ENCODE peak calls at places on chromosomes 6 and 20, in six cellular contexts. E, G, B, A, V and X are unnamed samples.
A peak's percentile ranks its signal among the peaks of the same experiment; 100 is the strongest.

GRCh38 chr20:22729616-22730236 is 145.4 kb upstream of the FOXA2 start:
- DNase-seq in E (no peak), G (no peak), B (no peak), A (no peak), V (no peak), X (no peak)

GRCh38 chr6:107658920-107659879 is 164.9 kb downstream of the SCML4 start:
- DNase-seq in E (no peak), G (no peak), B (no peak), A (peak; percentile 59), V (no peak), X (no peak)

GRCh38 chr20:34045294-34045693 is 51.6 kb downstream of the RALY start:
- DNase-seq in E (peak; percentile 77), G (peak; percentile 29), B (peak; percentile 54), A (no peak), V (no peak), X (peak; percentile 46)

GRCh38 chr6:9248125-9248524 is 812.8 kb upstream of the SLC35B3 start:
- DNase-seq in E (no peak), G (no peak), B (no peak), A (no peak), V (no peak), X (no peak)

GRCh38 chr6:130215526-130215925 is 7.2 kb downstream of the SAMD3 start:
- DNase-seq in E (no peak), G (no peak), B (no peak), A (no peak), V (no peak), X (no peak)

GRCh38 chr6:134064461-134064860 is 12.0 kb upstream of the SLC2A12 start:
- DNase-seq in E (no peak), G (no peak), B (no peak), A (no peak), V (no peak), X (no peak)

GRCh38 chr20:36591854-36592641 is 13.5 kb upstream of the RAB5IF start:
- DNase-seq in E (no peak), G (no peak), B (peak; percentile 46), A (no peak), V (no peak), X (peak; percentile 61)

GRCh38 chr6:163634514-163635171 is 220.1 kb downstream of the QKI start:
- DNase-seq in E (no peak), G (no peak), B (no peak), A (no peak), V (no peak), X (no peak)

GRCh38 chr6:455006-455585 is 63.5 kb downstream of the IRF4 start:
- DNase-seq in E (no peak), G (no peak), B (peak; percentile 2), A (no peak), V (no peak), X (no peak)

GRCh38 chr6:9657994-9658393 is 756.9 kb downstream of the TFAP2A start:
- DNase-seq in E (no peak), G (no peak), B (no peak), A (no peak), V (no peak), X (no peak)

GRCh38 chr6:150492507-150492906 is 107.2 kb upstream of the PLEKHG1 start:
- DNase-seq in E (no peak), G (no peak), B (no peak), A (peak; percentile 86), V (no peak), X (no peak)

GRCh38 chr6:45650527-45651135 is 272.9 kb upstream of the SUPT3H start:
- DNase-seq in E (no peak), G (no peak), B (no peak), A (no peak), V (no peak), X (no peak)

GRCh38 chr6:148749678-148750077 is 2.8 kb downstream of the UST start:
- DNase-seq in E (no peak), G (no peak), B (no peak), A (no peak), V (no peak), X (no peak)

GRCh38 chr20:35345189-35345588 is 53.0 kb upstream of the FAM83C start:
- DNase-seq in E (no peak), G (no peak), B (no peak), A (no peak), V (no peak), X (no peak)

GRCh38 chr6:37137881-37138568 is 31.9 kb upstream of the PIM1 start:
- DNase-seq in E (no peak), G (no peak), B (no peak), A (no peak), V (no peak), X (no peak)

GRCh38 chr20:1472556-1473243 is 6.1 kb upstream of the NSFL1C start:
- DNase-seq in E (no peak), G (no peak), B (no peak), A (peak; percentile 62), V (no peak), X (no peak)

GRCh38 chr20:62288535-62289105 is 14.2 kb upstream of the ADRM1 start:
- DNase-seq in E (no peak), G (no peak), B (no peak), A (no peak), V (no peak), X (peak; percentile 29)

GRCh38 chr6:169292340-169293124 is 38.9 kb upstream of the THBS2 start:
- DNase-seq in E (no peak), G (no peak), B (no peak), A (no peak), V (no peak), X (no peak)

GRCh38 chr20:14700641-14700965 is 363.2 kb upstream of the FLRT3 start:
- DNase-seq in E (no peak), G (no peak), B (no peak), A (no peak), V (no peak), X (no peak)

GRCh38 chr6:29011276-29011734 is 6.2 kb upstream of the ZNF311 start:
- DNase-seq in E (peak; percentile 66), G (no peak), B (peak; percentile 72), A (no peak), V (peak; percentile 77), X (peak; percentile 70)

GRCh38 chr6:156949376-156949775 is 172.2 kb downstream of the ARID1B start:
- DNase-seq in E (no peak), G (no peak), B (no peak), A (no peak), V (no peak), X (no peak)

GRCh38 chr6:138241893-138242292 is 23.6 kb upstream of the PBOV1 start:
- DNase-seq in E (no peak), G (no peak), B (no peak), A (no peak), V (no peak), X (no peak)

GRCh38 chr20:62885808-62886708 is 24.4 kb upstream of the TCFL5 start:
- DNase-seq in E (no peak), G (no peak), B (peak; percentile 43), A (no peak), V (no peak), X (peak; percentile 59)

GRCh38 chr6:118785601-118786000 is 108.4 kb upstream of the ASF1A start:
- DNase-seq in E (no peak), G (no peak), B (no peak), A (no peak), V (no peak), X (no peak)

GRCh38 chr20:53867741-53868351 is 202.5 kb downstream of the BCAS1 start:
- DNase-seq in E (no peak), G (no peak), B (no peak), A (no peak), V (no peak), X (no peak)

GRCh38 chr6:28188111-28188979 is 36.7 kb upstream of the ZSCAN9 start:
- DNase-seq in E (no peak), G (no peak), B (no peak), A (no peak), V (no peak), X (no peak)

GRCh38 chr6:45886776-45887175 is 128.9 kb downstream of the CLIC5 start:
- DNase-seq in E (no peak), G (no peak), B (no peak), A (peak; percentile 4), V (no peak), X (no peak)

GRCh38 chr6:33923857-33924514 is 120.2 kb upstream of the MLN start:
- DNase-seq in E (no peak), G (no peak), B (peak; percentile 39), A (no peak), V (no peak), X (no peak)

GRCh38 chr20:47576516-47577033 is 74.9 kb downstream of the NCOA3 start:
- DNase-seq in E (peak; percentile 78), G (peak; percentile 42), B (peak; percentile 72), A (peak; percentile 70), V (no peak), X (peak; percentile 76)

GRCh38 chr20:7858851-7859250 is 81.4 kb downstream of the HAO1 start:
- DNase-seq in E (no peak), G (no peak), B (no peak), A (no peak), V (no peak), X (no peak)

DNA sequence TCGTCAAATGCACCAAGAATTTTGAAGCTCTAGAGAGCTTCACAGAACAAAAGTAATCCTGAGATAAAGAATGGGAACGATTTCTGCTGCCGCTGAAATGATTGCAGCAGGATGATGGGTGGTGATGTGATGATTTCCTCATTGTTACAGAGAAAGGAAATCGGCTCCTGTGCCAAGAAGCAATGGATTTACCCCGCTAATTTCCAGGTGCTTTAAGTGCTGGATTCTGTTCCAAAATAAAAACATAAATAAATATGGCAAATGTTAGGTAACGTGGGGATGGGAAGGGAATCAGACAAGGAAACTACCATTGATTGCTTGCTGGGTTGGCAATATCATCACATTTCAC is 1067.9 kb upstream of the MAP3K7 start:
- DNase-seq in E (no peak), G (no peak), B (no peak), A (no peak), V (no peak), X (no peak)
- H3K4me3 ChIP-seq in E (no peak overlapping the region), G (no peak overlapping the region), B (no peak overlapping the region), A (no peak overlapping the region), V (no peak overlapping the region), X (no peak overlapping the region)

GRCh38 chr6:98846021-98846380 is 11.6 kb downstream of the POU3F2 start:
- DNase-seq in E (no peak), G (no peak), B (no peak), A (no peak), V (no peak), X (no peak)

GRCh38 chr6:98845201-98846020 is 11.0 kb downstream of the POU3F2 start:
- DNase-seq in E (peak; percentile 81), G (peak; percentile 73), B (peak; percentile 89), A (peak; percentile 84), V (peak; percentile 89), X (peak; percentile 84)

GRCh38 chr6:98847392-98847766 is 13.0 kb downstream of the POU3F2 start:
- DNase-seq in E (no peak), G (no peak), B (no peak), A (no peak), V (no peak), X (no peak)

GRCh38 chr6:98848539-98849210 is 14.3 kb downstream of the POU3F2 start:
- DNase-seq in E (no peak), G (no peak), B (no peak), A (no peak), V (no peak), X (no peak)

GRCh38 chr6:98847767-98848538 is 13.6 kb downstream of the POU3F2 start:
- DNase-seq in E (no peak), G (no peak), B (no peak), A (no peak), V (no peak), X (no peak)
- H3K27me3 ChIP-seq in E (peaks cover 9% of the 10 kb centered on the region), G (peaks cover 65% of the 10 kb centered on the region), B (no peaks in the 10 kb centered on the region), A (no peaks in the 10 kb centered on the region), V (peaks cover 14% of the 10 kb centered on the region), X (no peaks in the 10 kb centered on the region)

GRCh38 chr6:41638002-41638800 is at the start of gene MDFI:
- DNase-seq in E (no peak), G (no peak), B (peak; percentile 87), A (no peak), V (peak; percentile 57), X (peak; percentile 78)
- H3K4me1 ChIP-seq in E (peaks cover 34% of the 10 kb centered on the region), G (peaks cover 31% of the 10 kb centered on the region), B (no peaks in the 10 kb centered on the region), A (no peaks in the 10 kb centered on the region), V (peaks cover 29% of the 10 kb centered on the region), X (no peaks in the 10 kb centered on the region)

GRCh38 chr6:52572536-52572935 is 4.3 kb downstream of the TRAM2 start:
- DNase-seq in E (no peak), G (no peak), B (no peak), A (no peak), V (no peak), X (no peak)
- H3K4me3 ChIP-seq in E (no peak overlapping the region), G (no peak overlapping the region), B (peak overlapping the region; percentile 36), A (no peak overlapping the region), V (no peak overlapping the region), X (no peak overlapping the region)